ENCODE peak calls at places on chromosomes 1 and 21, in nine cellular contexts. One of them, this sample, is unnamed.

GRCh38 chr21:44483288-44484237 is 28.3 kb downstream of the LRRC3 start:
- DNase-seq in PC-9: no peak
- DNase-seq in brain microvascular endothelial cell: no peak
- DNase-seq in Peyer's patch: no peak
- DNase-seq in progenitor cell of endocrine pancreas: no peak
- DNase-seq in heart right ventricle: no peak
- DNase-seq in GM06990: no peak
- DNase-seq in astrocyte of the spinal cord: no peak
- DNase-seq in right lobe of liver: no peak
- DNase-seq in this sample: no peak

GRCh38 chr1:167420510-167420909 is 97.8 kb downstream of the CD247 start:
- DNase-seq in PC-9: no peak
- DNase-seq in brain microvascular endothelial cell: no peak
- DNase-seq in Peyer's patch: no peak
- DNase-seq in progenitor cell of endocrine pancreas: no peak
- DNase-seq in heart right ventricle: no peak
- DNase-seq in GM06990: no peak
- DNase-seq in astrocyte of the spinal cord: no peak
- DNase-seq in right lobe of liver: no peak
- DNase-seq in this sample: no peak

GRCh38 chr1:29821605-29822004 is 585.3 kb downstream of the PTPRU start:
- DNase-seq in PC-9: no peak
- DNase-seq in brain microvascular endothelial cell: no peak
- DNase-seq in Peyer's patch: no peak
- DNase-seq in progenitor cell of endocrine pancreas: no peak
- DNase-seq in heart right ventricle: no peak
- DNase-seq in GM06990: no peak
- DNase-seq in astrocyte of the spinal cord: no peak
- DNase-seq in right lobe of liver: no peak
- DNase-seq in this sample: no peak

GRCh38 chr1:167563579-167564246 is 10.2 kb upstream of the CREG1 start:
- DNase-seq in PC-9: no peak
- DNase-seq in brain microvascular endothelial cell: no peak
- DNase-seq in Peyer's patch: no peak
- DNase-seq in progenitor cell of endocrine pancreas: no peak
- DNase-seq in heart right ventricle: no peak
- DNase-seq in GM06990: no peak
- DNase-seq in astrocyte of the spinal cord: no peak
- DNase-seq in right lobe of liver: no peak
- DNase-seq in this sample: no peak

GRCh38 chr1:113199718-113200455 is 126.9 kb downstream of the LRIG2 start:
- DNase-seq in PC-9: peak
- DNase-seq in brain microvascular endothelial cell: no peak
- DNase-seq in Peyer's patch: no peak
- DNase-seq in progenitor cell of endocrine pancreas: no peak
- DNase-seq in heart right ventricle: no peak
- DNase-seq in GM06990: no peak
- DNase-seq in astrocyte of the spinal cord: peak
- DNase-seq in right lobe of liver: no peak
- DNase-seq in this sample: no peak

GRCh38 chr1:28031173-28031572 is 57.2 kb downstream of the EYA3 start:
- DNase-seq in PC-9: no peak
- DNase-seq in brain microvascular endothelial cell: no peak
- DNase-seq in Peyer's patch: no peak
- DNase-seq in progenitor cell of endocrine pancreas: no peak
- DNase-seq in heart right ventricle: no peak
- DNase-seq in GM06990: no peak
- DNase-seq in astrocyte of the spinal cord: peak
- DNase-seq in right lobe of liver: no peak
- DNase-seq in this sample: no peak

GRCh38 chr1:170910273-170910672 is 25.1 kb upstream of the MROH9 start:
- DNase-seq in PC-9: no peak
- DNase-seq in brain microvascular endothelial cell: peak
- DNase-seq in Peyer's patch: no peak
- DNase-seq in progenitor cell of endocrine pancreas: no peak
- DNase-seq in heart right ventricle: no peak
- DNase-seq in GM06990: no peak
- DNase-seq in astrocyte of the spinal cord: peak
- DNase-seq in right lobe of liver: no peak
- DNase-seq in this sample: no peak

GRCh38 chr1:207140536-207140935 is 36.5 kb downstream of the C4BPA start:
- DNase-seq in PC-9: no peak
- DNase-seq in brain microvascular endothelial cell: peak
- DNase-seq in Peyer's patch: no peak
- DNase-seq in progenitor cell of endocrine pancreas: no peak
- DNase-seq in heart right ventricle: no peak
- DNase-seq in GM06990: no peak
- DNase-seq in astrocyte of the spinal cord: no peak
- DNase-seq in right lobe of liver: no peak
- DNase-seq in this sample: no peak

GRCh38 chr1:11466416-11466815 is 12.5 kb upstream of the DISP3 start:
- DNase-seq in PC-9: no peak
- DNase-seq in brain microvascular endothelial cell: no peak
- DNase-seq in Peyer's patch: no peak
- DNase-seq in progenitor cell of endocrine pancreas: no peak
- DNase-seq in heart right ventricle: no peak
- DNase-seq in GM06990: no peak
- DNase-seq in astrocyte of the spinal cord: no peak
- DNase-seq in right lobe of liver: no peak
- DNase-seq in this sample: no peak

GRCh38 chr1:53572061-53572801 is 113.0 kb downstream of the DMRTB1 start:
- DNase-seq in PC-9: peak
- DNase-seq in brain microvascular endothelial cell: peak
- DNase-seq in Peyer's patch: no peak
- DNase-seq in progenitor cell of endocrine pancreas: no peak
- DNase-seq in heart right ventricle: no peak
- DNase-seq in GM06990: no peak
- DNase-seq in astrocyte of the spinal cord: peak
- DNase-seq in right lobe of liver: peak
- DNase-seq in this sample: no peak

GRCh38 chr1:151716771-151717631 is at the start of gene CELF3:
- DNase-seq in PC-9: no peak
- DNase-seq in brain microvascular endothelial cell: no peak
- DNase-seq in Peyer's patch: no peak
- DNase-seq in progenitor cell of endocrine pancreas: peak
- DNase-seq in heart right ventricle: no peak
- DNase-seq in GM06990: no peak
- DNase-seq in astrocyte of the spinal cord: no peak
- DNase-seq in right lobe of liver: no peak
- DNase-seq in this sample: no peak

GRCh38 chr1:236323819-236324411 is 42.2 kb upstream of the ERO1B start:
- DNase-seq in PC-9: no peak
- DNase-seq in brain microvascular endothelial cell: no peak
- DNase-seq in Peyer's patch: no peak
- DNase-seq in progenitor cell of endocrine pancreas: no peak
- DNase-seq in heart right ventricle: no peak
- DNase-seq in GM06990: no peak
- DNase-seq in astrocyte of the spinal cord: no peak
- DNase-seq in right lobe of liver: no peak
- DNase-seq in this sample: no peak

DNA sequence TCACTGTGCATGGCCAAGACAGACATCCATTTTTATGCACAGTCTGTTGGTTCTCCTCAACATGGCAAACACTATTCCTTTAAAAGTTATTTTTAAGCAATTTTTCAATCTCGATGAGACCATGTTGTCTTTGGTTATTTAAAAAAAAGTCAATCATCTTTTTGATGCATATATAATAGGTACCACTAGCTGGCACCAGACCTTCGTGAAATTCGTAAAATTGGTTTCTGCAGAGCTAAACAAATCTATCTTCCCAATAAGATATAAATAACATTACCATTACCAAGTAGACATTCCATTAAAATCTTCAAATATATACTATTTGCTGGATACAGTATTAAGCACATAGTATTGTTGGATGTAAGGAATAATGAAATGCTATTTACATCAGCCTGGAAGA is 220.0 kb upstream of the GREM2 start:
- DNase-seq in PC-9: no peak
- DNase-seq in brain microvascular endothelial cell: no peak
- DNase-seq in Peyer's patch: no peak
- DNase-seq in progenitor cell of endocrine pancreas: no peak
- DNase-seq in heart right ventricle: no peak
- DNase-seq in GM06990: no peak
- DNase-seq in astrocyte of the spinal cord: no peak
- DNase-seq in right lobe of liver: no peak
- DNase-seq in this sample: no peak
- TF ChIP-seq CTCF in PC-9: peak
- TF ChIP-seq CTCF in brain microvascular endothelial cell: peak
- TF ChIP-seq CTCF in Peyer's patch: no peak
- TF ChIP-seq CTCF in progenitor cell of endocrine pancreas: no peak
- TF ChIP-seq CTCF in heart right ventricle: no peak
- TF ChIP-seq CTCF in GM06990: no peak
- TF ChIP-seq CTCF in astrocyte of the spinal cord: peak
- TF ChIP-seq CTCF in right lobe of liver: no peak
- TF ChIP-seq CTCF in this sample: no peak

GRCh38 chr1:231322880-231323530 is 14.6 kb downstream of the EXOC8 start:
- DNase-seq in PC-9: no peak
- DNase-seq in brain microvascular endothelial cell: no peak
- DNase-seq in Peyer's patch: no peak
- DNase-seq in progenitor cell of endocrine pancreas: no peak
- DNase-seq in heart right ventricle: no peak
- DNase-seq in GM06990: no peak
- DNase-seq in astrocyte of the spinal cord: no peak
- DNase-seq in right lobe of liver: peak
- DNase-seq in this sample: no peak
- TF ChIP-seq CTCF in PC-9: peak
- TF ChIP-seq CTCF in brain microvascular endothelial cell: peak
- TF ChIP-seq CTCF in Peyer's patch: no peak
- TF ChIP-seq CTCF in progenitor cell of endocrine pancreas: no peak
- TF ChIP-seq CTCF in heart right ventricle: no peak
- TF ChIP-seq CTCF in GM06990: no peak
- TF ChIP-seq CTCF in astrocyte of the spinal cord: peak
- TF ChIP-seq CTCF in right lobe of liver: no peak
- TF ChIP-seq CTCF in this sample: peak

GRCh38 chr1:182446033-182446669 is 3.8 kb upstream of the RGSL1 start:
- DNase-seq in PC-9: peak
- DNase-seq in brain microvascular endothelial cell: peak
- DNase-seq in Peyer's patch: no peak
- DNase-seq in progenitor cell of endocrine pancreas: no peak
- DNase-seq in heart right ventricle: no peak
- DNase-seq in GM06990: peak
- DNase-seq in astrocyte of the spinal cord: peak
- DNase-seq in right lobe of liver: no peak
- DNase-seq in this sample: no peak

GRCh38 chr1:182441719-182442118 is 8.2 kb upstream of the RGSL1 start:
- DNase-seq in PC-9: no peak
- DNase-seq in brain microvascular endothelial cell: no peak
- DNase-seq in Peyer's patch: no peak
- DNase-seq in progenitor cell of endocrine pancreas: no peak
- DNase-seq in heart right ventricle: no peak
- DNase-seq in GM06990: peak
- DNase-seq in astrocyte of the spinal cord: no peak
- DNase-seq in right lobe of liver: no peak
- DNase-seq in this sample: no peak

GRCh38 chr1:182442333-182442732 is 7.6 kb upstream of the RGSL1 start:
- DNase-seq in PC-9: no peak
- DNase-seq in brain microvascular endothelial cell: no peak
- DNase-seq in Peyer's patch: no peak
- DNase-seq in progenitor cell of endocrine pancreas: no peak
- DNase-seq in heart right ventricle: no peak
- DNase-seq in GM06990: no peak
- DNase-seq in astrocyte of the spinal cord: no peak
- DNase-seq in right lobe of liver: no peak
- DNase-seq in this sample: no peak

GRCh38 chr1:182447660-182448059 is 2.3 kb upstream of the RGSL1 start:
- DNase-seq in PC-9: no peak
- DNase-seq in brain microvascular endothelial cell: no peak
- DNase-seq in Peyer's patch: no peak
- DNase-seq in progenitor cell of endocrine pancreas: no peak
- DNase-seq in heart right ventricle: no peak
- DNase-seq in GM06990: no peak
- DNase-seq in astrocyte of the spinal cord: no peak
- DNase-seq in right lobe of liver: no peak
- DNase-seq in this sample: no peak

GRCh38 chr1:182444497-182444896 is 5.4 kb upstream of the RGSL1 start:
- DNase-seq in PC-9: no peak
- DNase-seq in brain microvascular endothelial cell: no peak
- DNase-seq in Peyer's patch: no peak
- DNase-seq in progenitor cell of endocrine pancreas: no peak
- DNase-seq in heart right ventricle: no peak
- DNase-seq in GM06990: no peak
- DNase-seq in astrocyte of the spinal cord: no peak
- DNase-seq in right lobe of liver: no peak
- DNase-seq in this sample: no peak
- TF ChIP-seq CTCF in PC-9: no peak
- TF ChIP-seq CTCF in brain microvascular endothelial cell: no peak
- TF ChIP-seq CTCF in Peyer's patch: no peak
- TF ChIP-seq CTCF in progenitor cell of endocrine pancreas: no peak
- TF ChIP-seq CTCF in heart right ventricle: no peak
- TF ChIP-seq CTCF in GM06990: peak
- TF ChIP-seq CTCF in astrocyte of the spinal cord: no peak
- TF ChIP-seq CTCF in right lobe of liver: no peak
- TF ChIP-seq CTCF in this sample: no peak

DNA sequence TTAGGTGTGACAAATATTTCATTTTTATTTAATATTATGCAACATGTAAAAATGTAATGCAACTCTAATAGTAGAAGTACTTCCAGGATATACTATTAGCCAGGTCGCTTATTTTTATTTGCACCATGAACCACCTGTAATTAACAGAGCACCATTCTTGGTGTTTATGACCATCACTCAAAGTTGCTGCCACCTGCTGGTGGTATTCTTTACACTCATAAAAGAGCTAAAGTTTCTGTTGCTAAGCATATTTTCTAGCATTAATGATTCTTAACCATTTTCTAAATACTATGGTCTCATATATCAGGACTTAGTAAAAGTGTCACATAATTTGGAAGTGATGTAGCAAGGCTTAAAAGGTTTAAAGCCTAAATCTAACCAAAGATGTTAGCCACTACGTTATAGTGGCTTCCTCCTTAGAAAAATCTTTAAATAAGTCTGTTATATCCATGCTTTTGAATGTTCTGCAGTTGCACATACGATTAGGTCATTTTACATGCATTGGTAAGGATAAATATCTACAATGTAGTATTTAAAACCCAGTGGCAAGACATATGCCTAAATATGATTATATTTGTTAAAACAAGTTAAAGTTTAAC is 244.5 kb downstream of the NEGR1 start:
- DNase-seq in PC-9: no peak
- DNase-seq in brain microvascular endothelial cell: peak
- DNase-seq in Peyer's patch: no peak
- DNase-seq in progenitor cell of endocrine pancreas: no peak
- DNase-seq in heart right ventricle: no peak
- DNase-seq in GM06990: no peak
- DNase-seq in astrocyte of the spinal cord: peak
- DNase-seq in right lobe of liver: no peak
- DNase-seq in this sample: no peak
- TF ChIP-seq CTCF in PC-9: peak
- TF ChIP-seq CTCF in brain microvascular endothelial cell: peak
- TF ChIP-seq CTCF in Peyer's patch: peak
- TF ChIP-seq CTCF in progenitor cell of endocrine pancreas: peak
- TF ChIP-seq CTCF in heart right ventricle: peak
- TF ChIP-seq CTCF in GM06990: peak
- TF ChIP-seq CTCF in astrocyte of the spinal cord: peak
- TF ChIP-seq CTCF in right lobe of liver: peak
- TF ChIP-seq CTCF in this sample: peak